ENCODE peak calls at places on chromosomes 11 and 22, in eight cellular contexts. R is pancreas; M is NCI-H1694 treated with DMSO at 0.1 percent for 48 hours; V is occipital lobe; Z is M059J; S is stimulated activated naive CD4-positive, alpha-beta T cell; N is stimulated activated CD4-positive, alpha-beta T cell treated with anti-CD3 and anti-CD28 coated beads, TNF-alpha, amount 100 ng/mL, for 1 hour; G is H4. T is an unnamed sample.

GRCh38 chr11:27646051-27646818 is 54.0 kb downstream of the BDNF start:
- DNase-seq in R (no peak), M (no peak), V (no peak), Z (no peak), S (no peak), N (no peak), G (no peak), T (no peak)

GRCh38 chr11:19868281-19868821 is 155.7 kb downstream of the NAV2 start:
- DNase-seq in R (no peak), M (no peak), V (no peak), Z (peak; percentile 88), S (no peak), N (no peak), G (no peak), T (no peak)

GRCh38 chr11:96340555-96340885 is 2.5 kb downstream of the MAML2 start:
- DNase-seq in R (no peak), M (no peak), V (no peak), Z (peak; percentile 43), S (no peak), N (no peak), G (no peak), T (peak; percentile 51)

GRCh38 chr11:100827934-100828661 is 141.0 kb downstream of the ARHGAP42 start:
- DNase-seq in R (no peak), M (no peak), V (no peak), Z (peak; percentile 54), S (no peak), N (no peak), G (peak; percentile 51), T (no peak)

GRCh38 chr11:125846188-125846587 is 13.1 kb downstream of the PATE4 start:
- DNase-seq in R (no peak), M (no peak), V (no peak), Z (no peak), S (no peak), N (no peak), G (no peak), T (no peak)

GRCh38 chr11:6297831-6298230 is 22.5 kb downstream of the CAVIN3 start:
- DNase-seq in R (no peak), M (peak; percentile 22), V (no peak), Z (peak; percentile 28), S (no peak), N (no peak), G (no peak), T (no peak)

GRCh38 chr11:124481365-124482323 is 36.1 kb upstream of the OR8B8 start:
- DNase-seq in R (no peak), M (no peak), V (peak; percentile 41), Z (peak; percentile 74), S (no peak), N (no peak), G (peak; percentile 87), T (peak; percentile 31)

GRCh38 chr11:122637538-122637937 is 18.0 kb upstream of the UBASH3B start:
- DNase-seq in R (no peak), M (no peak), V (no peak), Z (no peak), S (peak; percentile 41), N (no peak), G (no peak), T (no peak)

GRCh38 chr22:36644333-36644757 is 59.2 kb downstream of the CACNG2 start:
- DNase-seq in R (no peak), M (no peak), V (no peak), Z (peak; percentile 86), S (peak; percentile 9), N (no peak), G (peak; percentile 70), T (peak; percentile 14)

GRCh38 chr11:72722050-72722748 is 30.0 kb downstream of the ARAP1 start:
- DNase-seq in R (peak; percentile 81), M (peak; percentile 67), V (peak; percentile 74), Z (peak; percentile 83), S (peak; percentile 95), N (peak; percentile 55), G (peak; percentile 78), T (peak; percentile 91)

GRCh38 chr11:128903248-128904041 is 12.3 kb downstream of the KCNJ5 start:
- DNase-seq in R (no peak), M (no peak), V (peak; percentile 23), Z (peak; percentile 66), S (no peak), N (no peak), G (peak; percentile 17), T (peak; percentile 62)

GRCh38 chr11:112477152-112477928 is 216.7 kb upstream of the PLET1 start:
- DNase-seq in R (no peak), M (peak; percentile 22), V (no peak), Z (peak; percentile 48), S (no peak), N (no peak), G (no peak), T (no peak)

GRCh38 chr11:2825886-2826678 is 59.5 kb downstream of the CDKN1C start:
- DNase-seq in R (peak; percentile 70), M (no peak), V (no peak), Z (peak; percentile 97), S (no peak), N (no peak), G (peak; percentile 92), T (peak; percentile 29)

GRCh38 chr11:36271794-36272409 is 17.3 kb downstream of the COMMD9 start:
- DNase-seq in R (no peak), M (no peak), V (no peak), Z (peak; percentile 72), S (no peak), N (no peak), G (peak; percentile 2), T (no peak)

GRCh38 chr11:130047141-130047540 is 22.6 kb upstream of the APLP2 start:
- DNase-seq in R (no peak), M (no peak), V (no peak), Z (no peak), S (no peak), N (no peak), G (no peak), T (no peak)

GRCh38 chr11:43358308-43358669 is 431 bp upstream of the TTC17 start:
- DNase-seq in R (no peak), M (no peak), V (no peak), Z (peak; percentile 19), S (no peak), N (no peak), G (no peak), T (no peak)

GRCh38 chr11:31810779-31811647 is at the start of gene PAX6:
- DNase-seq in R (peak; percentile 71), M (peak; percentile 99), V (peak; percentile 53), Z (peak; percentile 98), S (peak; percentile 26), N (no peak), G (no peak), T (peak; percentile 81)

GRCh38 chr22:23786261-23786710 is 480 bp upstream of the SMARCB1 start:
- DNase-seq in R (no peak), M (no peak), V (no peak), Z (no peak), S (peak; percentile 50), N (no peak), G (no peak), T (no peak)